ENCODE peak calls at places on chromosomes 13 and 19, in seven cellular contexts. O is nephron progenitor cell; D is NCI-H146; L is stimulated activated CD4-positive, alpha-beta T cell treated with anti-CD3 and anti-CD28 coated beads, Interleukin-1b, Interleukin-23, amount 100 ng/mL, for 4 hours; J is pons; U is fibroblast of lung; X is small intestine. A is an unnamed sample.

GRCh38 chr13:30739646-30740642 is 4.6 kb downstream of the ALOX5AP start:
- DNase-seq in X (peak; percentile 77), J (no peak), U (peak; percentile 90), O (no peak), L (peak; percentile 26), D (no peak), A (no peak)

GRCh38 chr13:109654341-109655205 is 131.8 kb downstream of the IRS2 start:
- DNase-seq in O (no peak), L (no peak), J (peak; percentile 88), U (peak; percentile 39), X (no peak), D (no peak), A (no peak)

GRCh38 chr13:73715114-73715909 is 418.9 kb downstream of the KLF12 start:
- DNase-seq in D (no peak), X (no peak), O (no peak), U (no peak), L (peak; percentile 9), J (no peak), A (no peak)

GRCh38 chr19:10927691-10928562 is 512 bp downstream of the YIPF2 start:
- DNase-seq in J (no peak), L (no peak), O (no peak), U (no peak), D (no peak), X (peak; percentile 20), A (no peak)

GRCh38 chr19:38543807-38544568 is 73.8 kb downstream of the MAP4K1 start:
- DNase-seq in D (peak; percentile 54), J (peak; percentile 94), X (peak; percentile 72), L (no peak), U (peak; percentile 80), O (no peak), A (peak; percentile 45)

GRCh38 chr19:38912600-38913514 is 871 bp upstream of the CCER2 start:
- DNase-seq in X (no peak), O (no peak), U (no peak), D (no peak), L (no peak), J (no peak), A (no peak)

GRCh38 chr13:31909889-31910551 is 121.6 kb upstream of the FRY start:
- DNase-seq in L (peak; percentile 5), U (peak; percentile 80), D (peak; percentile 78), J (peak; percentile 61), O (peak; percentile 55), X (peak; percentile 73), A (peak; percentile 26)

GRCh38 chr19:2054763-2055162 is 3.7 kb upstream of the MKNK2 start:
- DNase-seq in D (peak; percentile 27), O (no peak), X (peak; percentile 55), L (no peak), U (no peak), J (no peak), A (no peak)

GRCh38 chr19:36719687-36720556 is 32.5 kb downstream of the ZNF567 start:
- DNase-seq in X (no peak), U (peak; percentile 21), D (no peak), O (no peak), L (no peak), J (no peak), A (no peak)

GRCh38 chr19:49475995-49476880 is 2.2 kb downstream of the FLT3LG start:
- DNase-seq in X (no peak), L (peak; percentile 68), U (peak; percentile 35), D (peak; percentile 69), O (peak; percentile 86), J (no peak), A (no peak)